ENCODE peak calls at places on chromosomes 12 and 14, in seven cellular contexts. A is cardiac fibroblast, R is neural crest cell, N is RWPE1, M is body of pancreas, G is mammary epithelial cell, V is ovary. F is an unnamed sample.
A peak's percentile ranks its signal among the peaks of the same experiment; 100 is the strongest.

GRCh38 chr12:72271401-72271740 is 799 bp upstream of the TRHDE start:
- DNase-seq in N (no peak), G (no peak), A (no peak), V (peak; percentile 60), M (peak; percentile 81), R (peak; percentile 48), F (no peak)

GRCh38 chr12:62631531-62632520 is 165.2 kb downstream of the MON2 start:
- DNase-seq in G (peak; percentile 44), M (peak; percentile 55), A (peak; percentile 84), V (peak; percentile 74), R (peak; percentile 44), N (peak; percentile 46), F (no peak)

GRCh38 chr14:44928793-44929192 is 33.0 kb downstream of the KLHL28 start:
- DNase-seq in R (no peak), A (no peak), G (no peak), M (no peak), V (no peak), N (no peak), F (no peak)

GRCh38 chr12:1297639-1298038 is 296.7 kb downstream of the FBXL14 start:
- DNase-seq in V (no peak), A (no peak), G (no peak), M (no peak), N (no peak), R (no peak), F (no peak)

GRCh38 chr12:57085999-57086950 is 2.6 kb upstream of the NAB2 start:
- DNase-seq in A (peak; percentile 64), G (peak; percentile 77), R (no peak), V (peak; percentile 88), M (peak; percentile 61), N (peak; percentile 48), F (peak; percentile 72)

GRCh38 chr12:29176951-29177350 is 27.9 kb downstream of the FAR2 start:
- DNase-seq in V (no peak), R (no peak), M (no peak), A (peak; percentile 78), N (no peak), G (no peak), F (peak; percentile 17)

GRCh38 chr12:99567072-99567471 is 80.5 kb upstream of the GARIN6 start:
- DNase-seq in M (no peak), R (no peak), G (no peak), A (no peak), N (no peak), V (no peak), F (no peak)

GRCh38 chr12:52975820-52976573 is 27.1 kb downstream of the KRT18 start:
- DNase-seq in A (peak; percentile 22), V (no peak), N (no peak), G (peak; percentile 25), M (no peak), R (no peak), F (peak; percentile 82)

GRCh38 chr12:11577658-11578260 is 71.7 kb upstream of the ETV6 start:
- DNase-seq in N (peak; percentile 34), R (no peak), G (peak; percentile 57), V (no peak), M (no peak), A (peak; percentile 35), F (peak; percentile 31)

GRCh38 chr12:109612975-109613502 is 39.4 kb downstream of the MVK start:
- DNase-seq in G (peak; percentile 29), A (peak; percentile 36), V (no peak), N (no peak), M (no peak), R (no peak), F (peak; percentile 34)

GRCh38 chr14:100399052-100399849 is 76.1 kb downstream of the SLC25A47 start:
- DNase-seq in A (no peak), N (no peak), G (no peak), V (no peak), R (no peak), M (no peak), F (no peak)

GRCh38 chr14:49636866-49637265 is 1.8 kb upstream of the DNAAF2 start:
- DNase-seq in N (no peak), M (no peak), A (no peak), G (no peak), R (no peak), V (no peak), F (no peak)

GRCh38 chr12:13801543-13801942 is 179.9 kb downstream of the GRIN2B start:
- DNase-seq in R (no peak), G (no peak), A (no peak), V (no peak), M (no peak), N (no peak), F (no peak)

GRCh38 chr14:32683679-32684078 is 255.0 kb upstream of the NPAS3 start:
- DNase-seq in G (no peak), M (no peak), V (no peak), R (no peak), A (no peak), N (no peak), F (no peak)

GRCh38 chr12:14948672-14949071 is 10.3 kb upstream of the ERP27 start:
- DNase-seq in V (no peak), G (peak; percentile 50), A (peak; percentile 94), M (peak; percentile 67), R (no peak), N (no peak), F (no peak)

GRCh38 chr14:93347850-93348249 is 868 bp downstream of the COX8C start:
- DNase-seq in M (no peak), G (no peak), R (no peak), A (no peak), N (no peak), V (no peak), F (no peak)

GRCh38 chr12:71312767-71313375 is 126.7 kb upstream of the LGR5 start:
- DNase-seq in N (peak; percentile 8), M (no peak), A (peak; percentile 59), R (no peak), G (peak; percentile 70), V (no peak), F (peak; percentile 77)

GRCh38 chr14:24300326-24300980 is 803 bp downstream of the NOP9 start:
- DNase-seq in M (no peak), R (no peak), G (no peak), V (no peak), N (no peak), A (no peak), F (no peak)

GRCh38 chr14:24296341-24297157 is 3.0 kb downstream of the DHRS1 start:
- DNase-seq in A (peak; percentile 98), N (peak; percentile 77), M (peak; percentile 75), G (peak; percentile 90), R (peak; percentile 45), V (peak; percentile 60), F (peak; percentile 93)

GRCh38 chr14:24298892-24299254 is 707 bp downstream of the DHRS1 start:
- DNase-seq in G (peak; percentile 92), M (no peak), V (no peak), N (peak; percentile 91), A (peak; percentile 75), R (no peak), F (peak; percentile 91)

GRCh38 chr14:24299255-24300191 is at the start of the genes DHRS1 and NOP9:
- DNase-seq in M (peak; percentile 91), N (peak; percentile 95), A (peak; percentile 91), G (peak; percentile 90), V (peak; percentile 96), R (peak; percentile 89), F (peak; percentile 91)

DNA sequence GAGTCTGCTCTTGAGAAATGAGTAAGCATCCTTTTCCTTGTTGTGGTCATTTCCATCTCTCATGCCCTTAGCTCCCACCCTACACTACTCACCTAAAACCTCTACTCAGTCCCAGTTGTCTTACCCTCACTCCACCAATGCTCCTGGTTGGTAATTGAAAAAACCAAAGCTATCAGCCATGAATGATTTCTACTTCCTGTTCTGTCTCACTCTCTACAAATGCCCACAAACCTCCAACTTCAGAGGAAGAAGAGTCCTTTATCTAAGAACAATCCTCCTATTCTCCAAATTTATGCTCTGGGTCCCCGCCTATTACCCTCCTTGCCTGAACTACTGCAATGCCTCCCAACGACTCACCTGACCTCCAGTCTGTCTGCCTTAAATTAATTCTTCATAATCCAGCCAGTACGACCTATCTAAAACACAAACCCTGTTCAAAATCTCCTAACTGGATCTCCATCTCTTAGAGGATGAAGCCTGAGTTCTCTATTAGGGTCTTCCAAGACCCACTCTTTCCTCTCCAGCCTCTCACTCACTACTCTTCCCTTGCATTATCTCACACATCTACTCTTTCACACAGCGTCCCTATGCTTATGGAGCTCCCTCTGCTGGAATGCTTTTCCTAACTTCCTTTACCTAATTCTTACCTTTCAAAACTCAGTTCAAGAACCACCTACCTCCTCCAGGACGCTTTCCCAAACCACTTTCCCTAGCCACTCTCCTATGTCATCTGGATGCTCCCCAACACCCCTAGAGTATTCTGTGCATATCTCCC is 2.2 kb downstream of the DHRS1 start:
- DNase-seq in A (peak; percentile 39), V (no peak), R (no peak), N (peak; percentile 45), M (no peak), G (peak; percentile 54), F (peak; percentile 71)
- TF ChIP-seq CTCF in A (peak; percentile 40), V (no peak), R (peak; percentile 59), N (peak; percentile 55), M (peak; percentile 22), G (peak; percentile 74), F (peak; percentile 43)

DNA sequence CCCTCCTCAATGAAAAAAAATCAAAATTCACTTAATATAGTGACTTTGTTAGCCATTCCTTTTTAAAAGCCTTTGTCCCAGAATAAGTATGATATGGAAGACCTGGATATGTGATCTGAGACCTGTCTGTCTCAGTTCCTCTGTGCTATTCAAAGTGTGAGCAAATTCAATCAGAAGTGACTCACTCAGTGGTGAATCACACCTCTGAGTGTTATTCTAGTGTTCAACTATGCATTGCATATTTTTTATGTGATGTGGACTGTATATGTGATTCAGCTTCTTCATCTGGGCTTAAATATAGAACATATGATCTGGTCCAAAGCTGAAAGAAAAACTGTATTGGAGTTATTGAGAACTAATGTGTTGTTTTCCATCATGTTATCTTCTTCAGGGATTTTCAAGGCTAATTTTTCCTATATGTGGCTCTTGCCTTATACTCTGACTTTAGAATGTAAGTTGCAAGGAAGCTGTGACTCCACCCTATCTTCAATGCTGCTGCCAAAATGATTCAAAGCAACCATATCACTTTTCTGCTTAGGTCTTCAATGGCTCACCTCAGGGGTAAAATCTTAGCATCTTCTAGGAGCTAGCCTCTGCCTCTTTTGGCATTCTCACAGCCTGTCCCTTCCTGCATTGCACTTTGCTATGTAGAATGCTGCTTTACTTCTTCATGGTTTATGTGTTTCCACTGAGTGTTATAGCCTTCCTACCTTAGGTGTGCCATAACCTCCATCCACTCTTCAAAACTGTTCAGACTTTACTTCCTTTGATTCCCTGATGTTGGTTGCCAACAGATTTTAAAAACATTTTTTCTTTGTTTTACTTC is 169.8 kb downstream of the OTOGL start:
- DNase-seq in R (no peak), N (peak; percentile 75), M (no peak), G (peak; percentile 88), V (no peak), A (peak; percentile 87), F (peak; percentile 87)
- TF ChIP-seq CTCF in R (no peak), N (no peak), M (no peak), G (no peak), V (no peak), A (no peak), F (no peak)

GRCh38 chr12:76422154-76422877 is 74.1 kb upstream of the BBS10 start:
- DNase-seq in M (no peak), G (peak; percentile 28), V (no peak), N (no peak), A (no peak), R (no peak), F (no peak)
- TF ChIP-seq CTCF in M (no peak), G (no peak), V (no peak), N (no peak), A (no peak), R (no peak), F (no peak)

GRCh38 chr12:119328111-119328510 is 6.4 kb upstream of the CCDC60 start:
- DNase-seq in V (no peak), A (no peak), M (no peak), R (peak; percentile 29), G (no peak), N (no peak), F (no peak)
- TF ChIP-seq CTCF in V (no peak), A (no peak), M (no peak), R (peak; percentile 59), G (no peak), N (no peak), F (no peak)

GRCh38 chr14:106037380-106037779 is 511.0 kb downstream of the TMEM121 start:
- DNase-seq in V (no peak), M (no peak), A (no peak), R (no peak), N (no peak), G (no peak), F (peak; percentile 15)
- TF ChIP-seq CTCF in V (no peak), M (no peak), A (no peak), R (no peak), N (no peak), G (no peak), F (peak; percentile 15)

F was measured in MCF 10A.